ENCODE peak calls at places on chromosomes 16 and 17, in six cellular contexts. I is HTR-8/SVneo, T is T-cell, H is progenitor cell of endocrine pancreas, Y is activated B cell treated with CpG ODN at 0.5 μM for 24 hours, L is HS-5. F is an unnamed sample.

GRCh38 chr16:1548234-1548633 is 14.8 kb downstream of the TMEM204 start:
- DNase-seq in I (no peak), T (no peak), H (no peak), Y (no peak), L (no peak), F (no peak)

GRCh38 chr17:7561589-7562207 is at the start of gene SENP3:
- DNase-seq in I (peak; percentile 98), T (peak; percentile 86), H (peak; percentile 87), Y (peak; percentile 92), L (peak; percentile 47), F (peak; percentile 96)

GRCh38 chr17:74452841-74453661 is 13.4 kb upstream of the CD300A start:
- DNase-seq in I (no peak), T (no peak), H (no peak), Y (no peak), L (no peak), F (no peak)

GRCh38 chr16:53052519-53053501 is at the start of gene CHD9NB:
- DNase-seq in I (peak; percentile 74), T (no peak), H (no peak), Y (no peak), L (peak; percentile 88), F (peak; percentile 86)

GRCh38 chr17:82496529-82497434 is 22.8 kb upstream of the FOXK2 start:
- DNase-seq in I (peak; percentile 96), T (peak; percentile 79), H (peak; percentile 89), Y (peak; percentile 93), L (peak; percentile 56), F (peak; percentile 95)

GRCh38 chr16:89697161-89697615 is 4.3 kb downstream of the SPATA2L start:
- DNase-seq in I (no peak), T (no peak), H (no peak), Y (no peak), L (no peak), F (no peak)

GRCh38 chr17:74177018-74177450 is 26.4 kb upstream of the RPL38 start:
- DNase-seq in I (no peak), T (no peak), H (no peak), Y (no peak), L (peak; percentile 39), F (no peak)

GRCh38 chr17:74274060-74274702 is at the start of gene DNAI2:
- DNase-seq in I (no peak), T (no peak), H (no peak), Y (no peak), L (no peak), F (peak; percentile 65)

GRCh38 chr16:83561876-83562275 is 245.9 kb upstream of the HSBP1 start:
- DNase-seq in I (peak; percentile 17), T (no peak), H (peak; percentile 10), Y (no peak), L (no peak), F (peak; percentile 33)

GRCh38 chr16:320206-320605 is 32.3 kb downstream of the AXIN1 start:
- DNase-seq in I (no peak), T (no peak), H (no peak), Y (no peak), L (no peak), F (no peak)

GRCh38 chr16:31177136-31177535 is 2.8 kb upstream of the FUS start:
- DNase-seq in I (no peak), T (peak; percentile 57), H (no peak), Y (no peak), L (no peak), F (no peak)

GRCh38 chr17:68972119-68972704 is 17.0 kb upstream of the ABCA8 start:
- DNase-seq in I (peak; percentile 27), T (no peak), H (no peak), Y (no peak), L (no peak), F (peak; percentile 58)

GRCh38 chr17:82238562-82239201 is 9.8 kb downstream of the SLC16A3 start:
- DNase-seq in I (no peak), T (peak; percentile 68), H (no peak), Y (no peak), L (no peak), F (peak; percentile 84)

GRCh38 chr16:65418435-65418834 is 296.6 kb upstream of the CDH11 start:
- DNase-seq in I (no peak), T (no peak), H (no peak), Y (no peak), L (no peak), F (no peak)

GRCh38 chr17:9236286-9237052 is 215.2 kb downstream of the NTN1 start:
- DNase-seq in I (no peak), T (no peak), H (no peak), Y (no peak), L (no peak), F (no peak)

GRCh38 chr16:6066601-6067000 is 969.0 kb upstream of the EEF2KMT start:
- DNase-seq in I (no peak), T (no peak), H (no peak), Y (no peak), L (no peak), F (no peak)

GRCh38 chr16:17723735-17724134 is 253.0 kb upstream of the XYLT1 start:
- DNase-seq in I (no peak), T (no peak), H (no peak), Y (no peak), L (no peak), F (no peak)

GRCh38 chr17:56595831-56596740 is 2.6 kb downstream of the NOG start:
- DNase-seq in I (peak; percentile 29), T (no peak), H (no peak), Y (no peak), L (no peak), F (peak; percentile 91)

GRCh38 chr17:16462070-16462864 is 29.7 kb downstream of the LRRC75A start:
- DNase-seq in I (no peak), T (no peak), H (no peak), Y (no peak), L (no peak), F (no peak)

GRCh38 chr16:57992084-57992483 is 8.4 kb downstream of the ZNF319 start:
- DNase-seq in I (no peak), T (no peak), H (no peak), Y (no peak), L (no peak), F (no peak)

GRCh38 chr16:68707341-68708152 is 29.5 kb upstream of the CDH1 start:
- DNase-seq in I (peak; percentile 98), T (no peak), H (no peak), Y (no peak), L (no peak), F (peak; percentile 62)

GRCh38 chr17:38616361-38616760 is 10.6 kb upstream of the SRCIN1 start:
- DNase-seq in I (no peak), T (no peak), H (no peak), Y (no peak), L (no peak), F (no peak)

GRCh38 chr17:66932295-66932694 is 32.2 kb upstream of the CACNG4 start:
- DNase-seq in I (no peak), T (no peak), H (no peak), Y (no peak), L (no peak), F (no peak)

GRCh38 chr16:78571880-78572279 is 472.4 kb downstream of the WWOX start:
- DNase-seq in I (no peak), T (no peak), H (no peak), Y (no peak), L (no peak), F (no peak)

GRCh38 chr17:8121531-8122390 is 2.1 kb downstream of the HES7 start:
- DNase-seq in I (peak; percentile 63), T (no peak), H (peak; percentile 57), Y (peak; percentile 60), L (no peak), F (peak; percentile 93)

GRCh38 chr16:709651-710499 is 4.3 kb upstream of the FBXL16 start:
- DNase-seq in I (no peak), T (no peak), H (no peak), Y (no peak), L (no peak), F (peak; percentile 91)

GRCh38 chr16:84851192-84852127 is 31.7 kb downstream of the CRISPLD2 start:
- DNase-seq in I (peak; percentile 94), T (no peak), H (no peak), Y (no peak), L (peak; percentile 73), F (no peak)

GRCh38 chr17:58576679-58577367 is 62.4 kb upstream of the MTMR4 start:
- DNase-seq in I (no peak), T (no peak), H (no peak), Y (no peak), L (no peak), F (no peak)

GRCh38 chr17:28119049-28119448 is 76.6 kb downstream of the NLK start:
- DNase-seq in I (no peak), T (no peak), H (no peak), Y (no peak), L (no peak), F (no peak)

GRCh38 chr16:89981414-89981813 is 32.9 kb downstream of the DEF8 start:
- DNase-seq in I (no peak), T (no peak), H (no peak), Y (no peak), L (no peak), F (no peak)